ENCODE peak calls at places on chromosomes 6 and 20, in ten cellular contexts. One of them, this sample, is unnamed. For H3K36me3, the result is how much of the 10 kb centered on the place peaks cover.

GRCh38 chr6:17011985-17012384 is 89.9 kb upstream of the STMND1 start:
- DNase-seq in pancreas: peak
- DNase-seq in psoas muscle: no peak
- DNase-seq in prostate gland: no peak
- DNase-seq in colonic mucosa: no peak
- DNase-seq in naive thymus-derived CD4-positive, alpha-beta T cell: no peak
- DNase-seq in small intestine: no peak
- DNase-seq in BJ: no peak
- DNase-seq in heart left ventricle: no peak
- DNase-seq in breast epithelium: no peak
- DNase-seq in this sample: no peak

GRCh38 chr20:137668-138131 is 4.7 kb upstream of the DEFB126 start:
- DNase-seq in BJ: no peak
- DNase-seq in small intestine: no peak
- DNase-seq in breast epithelium: no peak
- DNase-seq in pancreas: no peak
- DNase-seq in prostate gland: no peak
- DNase-seq in psoas muscle: no peak
- DNase-seq in naive thymus-derived CD4-positive, alpha-beta T cell: no peak
- DNase-seq in heart left ventricle: no peak
- DNase-seq in colonic mucosa: no peak
- DNase-seq in this sample: no peak

GRCh38 chr20:17026346-17026745 is 200.5 kb upstream of the PCSK2 start:
- DNase-seq in colonic mucosa: no peak
- DNase-seq in small intestine: no peak
- DNase-seq in heart left ventricle: no peak
- DNase-seq in BJ: no peak
- DNase-seq in naive thymus-derived CD4-positive, alpha-beta T cell: no peak
- DNase-seq in prostate gland: no peak
- DNase-seq in pancreas: no peak
- DNase-seq in breast epithelium: no peak
- DNase-seq in psoas muscle: no peak
- DNase-seq in this sample: no peak

GRCh38 chr6:2441881-2442475 is 196.6 kb upstream of the GMDS start:
- DNase-seq in pancreas: no peak
- DNase-seq in colonic mucosa: no peak
- DNase-seq in heart left ventricle: no peak
- DNase-seq in naive thymus-derived CD4-positive, alpha-beta T cell: no peak
- DNase-seq in prostate gland: no peak
- DNase-seq in small intestine: peak
- DNase-seq in psoas muscle: no peak
- DNase-seq in breast epithelium: no peak
- DNase-seq in BJ: no peak
- DNase-seq in this sample: no peak

GRCh38 chr20:53929974-53930650 is 140.3 kb downstream of the BCAS1 start:
- DNase-seq in breast epithelium: no peak
- DNase-seq in prostate gland: no peak
- DNase-seq in naive thymus-derived CD4-positive, alpha-beta T cell: no peak
- DNase-seq in heart left ventricle: no peak
- DNase-seq in small intestine: no peak
- DNase-seq in colonic mucosa: no peak
- DNase-seq in pancreas: peak
- DNase-seq in psoas muscle: no peak
- DNase-seq in BJ: no peak
- DNase-seq in this sample: no peak

GRCh38 chr6:16292942-16293341 is 54.6 kb downstream of the GMPR start:
- DNase-seq in heart left ventricle: no peak
- DNase-seq in naive thymus-derived CD4-positive, alpha-beta T cell: no peak
- DNase-seq in pancreas: no peak
- DNase-seq in prostate gland: no peak
- DNase-seq in colonic mucosa: no peak
- DNase-seq in psoas muscle: no peak
- DNase-seq in breast epithelium: no peak
- DNase-seq in small intestine: no peak
- DNase-seq in BJ: no peak
- DNase-seq in this sample: no peak

GRCh38 chr20:34861386-34862084 is 11.1 kb downstream of the GGT7 start:
- DNase-seq in psoas muscle: peak
- DNase-seq in pancreas: peak
- DNase-seq in heart left ventricle: no peak
- DNase-seq in naive thymus-derived CD4-positive, alpha-beta T cell: no peak
- DNase-seq in breast epithelium: peak
- DNase-seq in prostate gland: peak
- DNase-seq in small intestine: peak
- DNase-seq in colonic mucosa: peak
- DNase-seq in BJ: no peak
- DNase-seq in this sample: no peak

GRCh38 chr20:19784511-19785172 is 26.6 kb downstream of the RIN2 start:
- DNase-seq in naive thymus-derived CD4-positive, alpha-beta T cell: no peak
- DNase-seq in colonic mucosa: peak
- DNase-seq in psoas muscle: peak
- DNase-seq in prostate gland: peak
- DNase-seq in BJ: no peak
- DNase-seq in breast epithelium: peak
- DNase-seq in pancreas: peak
- DNase-seq in small intestine: peak
- DNase-seq in heart left ventricle: no peak
- DNase-seq in this sample: peak

GRCh38 chr20:29740601-29740950 is 1516.9 kb upstream of the DEFB115 start:
- DNase-seq in BJ: no peak
- DNase-seq in naive thymus-derived CD4-positive, alpha-beta T cell: no peak
- DNase-seq in small intestine: no peak
- DNase-seq in colonic mucosa: no peak
- DNase-seq in prostate gland: no peak
- DNase-seq in pancreas: no peak
- DNase-seq in heart left ventricle: no peak
- DNase-seq in psoas muscle: no peak
- DNase-seq in breast epithelium: no peak
- DNase-seq in this sample: no peak

GRCh38 chr6:116595247-116595646 is 21.0 kb upstream of the RSPH4A start:
- DNase-seq in small intestine: no peak
- DNase-seq in colonic mucosa: no peak
- DNase-seq in heart left ventricle: no peak
- DNase-seq in breast epithelium: no peak
- DNase-seq in pancreas: no peak
- DNase-seq in prostate gland: no peak
- DNase-seq in naive thymus-derived CD4-positive, alpha-beta T cell: no peak
- DNase-seq in BJ: no peak
- DNase-seq in psoas muscle: no peak
- DNase-seq in this sample: no peak

GRCh38 chr6:21438237-21438985 is 155.1 kb upstream of the SOX4 start:
- DNase-seq in naive thymus-derived CD4-positive, alpha-beta T cell: no peak
- DNase-seq in BJ: no peak
- DNase-seq in heart left ventricle: no peak
- DNase-seq in prostate gland: no peak
- DNase-seq in pancreas: no peak
- DNase-seq in small intestine: no peak
- DNase-seq in colonic mucosa: no peak
- DNase-seq in breast epithelium: no peak
- DNase-seq in psoas muscle: no peak
- DNase-seq in this sample: no peak

GRCh38 chr20:45337367-45338120 is 10.7 kb downstream of the SDC4 start:
- DNase-seq in colonic mucosa: peak
- DNase-seq in BJ: peak
- DNase-seq in prostate gland: no peak
- DNase-seq in heart left ventricle: peak
- DNase-seq in small intestine: peak
- DNase-seq in psoas muscle: peak
- DNase-seq in naive thymus-derived CD4-positive, alpha-beta T cell: no peak
- DNase-seq in breast epithelium: peak
- DNase-seq in pancreas: peak
- DNase-seq in this sample: no peak

GRCh38 chr6:130962951-130963350 is 100.1 kb downstream of the EPB41L2 start:
- DNase-seq in pancreas: no peak
- DNase-seq in prostate gland: no peak
- DNase-seq in naive thymus-derived CD4-positive, alpha-beta T cell: no peak
- DNase-seq in heart left ventricle: no peak
- DNase-seq in small intestine: no peak
- DNase-seq in BJ: no peak
- DNase-seq in colonic mucosa: no peak
- DNase-seq in psoas muscle: no peak
- DNase-seq in breast epithelium: no peak
- DNase-seq in this sample: no peak

GRCh38 chr20:19757487-19757972 is 528 bp upstream of the RIN2 start:
- DNase-seq in pancreas: peak
- DNase-seq in naive thymus-derived CD4-positive, alpha-beta T cell: no peak
- DNase-seq in prostate gland: peak
- DNase-seq in small intestine: peak
- DNase-seq in heart left ventricle: peak
- DNase-seq in BJ: no peak
- DNase-seq in colonic mucosa: peak
- DNase-seq in psoas muscle: peak
- DNase-seq in breast epithelium: peak
- DNase-seq in this sample: peak

GRCh38 chr6:129620234-129620610 is 89.8 kb downstream of the ARHGAP18 start:
- DNase-seq in naive thymus-derived CD4-positive, alpha-beta T cell: no peak
- DNase-seq in BJ: no peak
- DNase-seq in small intestine: no peak
- DNase-seq in breast epithelium: no peak
- DNase-seq in heart left ventricle: no peak
- DNase-seq in colonic mucosa: no peak
- DNase-seq in prostate gland: no peak
- DNase-seq in pancreas: no peak
- DNase-seq in psoas muscle: no peak
- DNase-seq in this sample: no peak

GRCh38 chr6:47414517-47415167 is 62.9 kb upstream of the CD2AP start:
- DNase-seq in pancreas: peak
- DNase-seq in heart left ventricle: no peak
- DNase-seq in BJ: peak
- DNase-seq in breast epithelium: no peak
- DNase-seq in small intestine: peak
- DNase-seq in colonic mucosa: no peak
- DNase-seq in naive thymus-derived CD4-positive, alpha-beta T cell: peak
- DNase-seq in psoas muscle: no peak
- DNase-seq in prostate gland: peak
- DNase-seq in this sample: no peak

GRCh38 chr6:100096356-100096755 is 102.3 kb upstream of the MCHR2 start:
- DNase-seq in pancreas: no peak
- DNase-seq in breast epithelium: no peak
- DNase-seq in psoas muscle: no peak
- DNase-seq in prostate gland: no peak
- DNase-seq in naive thymus-derived CD4-positive, alpha-beta T cell: no peak
- DNase-seq in BJ: no peak
- DNase-seq in heart left ventricle: no peak
- DNase-seq in small intestine: no peak
- DNase-seq in colonic mucosa: no peak
- DNase-seq in this sample: no peak

GRCh38 chr6:100913400-100914276 is 32.5 kb upstream of the ASCC3 start:
- DNase-seq in naive thymus-derived CD4-positive, alpha-beta T cell: peak
- DNase-seq in BJ: no peak
- DNase-seq in colonic mucosa: no peak
- DNase-seq in psoas muscle: no peak
- DNase-seq in heart left ventricle: no peak
- DNase-seq in pancreas: no peak
- DNase-seq in prostate gland: no peak
- DNase-seq in small intestine: no peak
- DNase-seq in breast epithelium: no peak
- DNase-seq in this sample: no peak

GRCh38 chr6:111803804-111804203 is 69.4 kb downstream of the FYN start:
- DNase-seq in prostate gland: no peak
- DNase-seq in psoas muscle: no peak
- DNase-seq in BJ: no peak
- DNase-seq in heart left ventricle: no peak
- DNase-seq in pancreas: no peak
- DNase-seq in colonic mucosa: no peak
- DNase-seq in breast epithelium: no peak
- DNase-seq in naive thymus-derived CD4-positive, alpha-beta T cell: peak
- DNase-seq in small intestine: no peak
- DNase-seq in this sample: no peak

GRCh38 chr6:45791600-45792168 is 224.0 kb downstream of the CLIC5 start:
- DNase-seq in psoas muscle: no peak
- DNase-seq in pancreas: no peak
- DNase-seq in colonic mucosa: no peak
- DNase-seq in heart left ventricle: no peak
- DNase-seq in breast epithelium: no peak
- DNase-seq in small intestine: no peak
- DNase-seq in naive thymus-derived CD4-positive, alpha-beta T cell: no peak
- DNase-seq in BJ: peak
- DNase-seq in prostate gland: no peak
- DNase-seq in this sample: no peak
- H3K4me3 ChIP-seq in psoas muscle: no peak
- H3K4me3 ChIP-seq in pancreas: no peak
- H3K4me3 ChIP-seq in colonic mucosa: no peak
- H3K4me3 ChIP-seq in heart left ventricle: no peak
- H3K4me3 ChIP-seq in breast epithelium: no peak
- H3K4me3 ChIP-seq in small intestine: no peak
- H3K4me3 ChIP-seq in naive thymus-derived CD4-positive, alpha-beta T cell: no peak
- H3K4me3 ChIP-seq in BJ: no peak
- H3K4me3 ChIP-seq in prostate gland: no peak
- H3K4me3 ChIP-seq in this sample: no peak

DNA sequence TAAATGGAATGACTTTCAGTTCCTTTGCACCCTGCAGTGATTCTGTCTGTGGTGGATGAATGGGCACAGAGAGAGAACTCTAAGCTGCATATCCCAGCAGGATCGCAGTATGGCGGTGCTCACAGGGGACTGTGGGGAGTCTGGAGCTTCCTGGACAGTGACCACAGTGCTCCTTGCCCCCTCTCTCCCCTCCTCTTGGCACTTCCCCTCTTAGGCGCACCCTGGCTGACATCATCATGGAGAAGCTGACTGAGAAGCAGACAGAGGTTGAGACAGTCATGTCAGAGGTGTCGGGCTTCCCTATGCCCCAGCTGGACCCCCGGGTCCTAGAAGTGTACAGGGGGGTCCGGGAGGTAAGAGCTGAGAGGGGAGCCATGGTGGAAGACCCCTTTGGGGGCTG is 8.6 kb downstream of the BYSL start:
- DNase-seq in small intestine: no peak
- DNase-seq in naive thymus-derived CD4-positive, alpha-beta T cell: no peak
- DNase-seq in prostate gland: no peak
- DNase-seq in breast epithelium: no peak
- DNase-seq in colonic mucosa: no peak
- DNase-seq in psoas muscle: no peak
- DNase-seq in BJ: no peak
- DNase-seq in heart left ventricle: no peak
- DNase-seq in pancreas: no peak
- DNase-seq in this sample: no peak
- H3K36me3 ChIP-seq in small intestine: under half
- H3K36me3 ChIP-seq in naive thymus-derived CD4-positive, alpha-beta T cell: under half
- H3K36me3 ChIP-seq in prostate gland: under half
- H3K36me3 ChIP-seq in breast epithelium: under half
- H3K36me3 ChIP-seq in colonic mucosa: under half
- H3K36me3 ChIP-seq in psoas muscle: under half
- H3K36me3 ChIP-seq in BJ: under half
- H3K36me3 ChIP-seq in heart left ventricle: half or more
- H3K36me3 ChIP-seq in pancreas: under half
- H3K36me3 ChIP-seq in this sample: half or more

GRCh38 chr6:28802417-28803336 is 121.1 kb downstream of the TRIM27 start:
- DNase-seq in colonic mucosa: no peak
- DNase-seq in pancreas: no peak
- DNase-seq in BJ: no peak
- DNase-seq in breast epithelium: no peak
- DNase-seq in psoas muscle: no peak
- DNase-seq in heart left ventricle: no peak
- DNase-seq in small intestine: no peak
- DNase-seq in prostate gland: no peak
- DNase-seq in naive thymus-derived CD4-positive, alpha-beta T cell: no peak
- DNase-seq in this sample: no peak
- H3K4me3 ChIP-seq in colonic mucosa: no peak
- H3K4me3 ChIP-seq in pancreas: no peak
- H3K4me3 ChIP-seq in BJ: no peak
- H3K4me3 ChIP-seq in breast epithelium: no peak
- H3K4me3 ChIP-seq in psoas muscle: no peak
- H3K4me3 ChIP-seq in heart left ventricle: no peak
- H3K4me3 ChIP-seq in small intestine: no peak
- H3K4me3 ChIP-seq in prostate gland: no peak
- H3K4me3 ChIP-seq in naive thymus-derived CD4-positive, alpha-beta T cell: no peak
- H3K4me3 ChIP-seq in this sample: no peak

GRCh38 chr6:7604506-7604905 is 14.5 kb downstream of the SNRNP48 start:
- DNase-seq in naive thymus-derived CD4-positive, alpha-beta T cell: no peak
- DNase-seq in pancreas: no peak
- DNase-seq in heart left ventricle: no peak
- DNase-seq in breast epithelium: no peak
- DNase-seq in colonic mucosa: no peak
- DNase-seq in small intestine: no peak
- DNase-seq in BJ: no peak
- DNase-seq in psoas muscle: no peak
- DNase-seq in prostate gland: no peak
- DNase-seq in this sample: no peak
- H3K36me3 ChIP-seq in naive thymus-derived CD4-positive, alpha-beta T cell: under half
- H3K36me3 ChIP-seq in pancreas: under half
- H3K36me3 ChIP-seq in heart left ventricle: half or more
- H3K36me3 ChIP-seq in breast epithelium: under half
- H3K36me3 ChIP-seq in colonic mucosa: under half
- H3K36me3 ChIP-seq in small intestine: under half
- H3K36me3 ChIP-seq in BJ: under half
- H3K36me3 ChIP-seq in psoas muscle: under half
- H3K36me3 ChIP-seq in prostate gland: under half
- H3K36me3 ChIP-seq in this sample: half or more

This sample was measured in right atrium auricular region.